ENCODE peak calls at places on chromosomes 12 and 14, in nine cellular contexts. M is mammary epithelial cell, J is mucosa of descending colon, E is brain microvascular endothelial cell, Y is MCF 10A, W is breast epithelium, R is WERI-Rb-1, G is HFF-Myc, N is progenitor cell of endocrine pancreas. Q is an unnamed sample.

GRCh38 chr12:26109343-26109841 is 15.4 kb downstream of the BHLHE41 start:
- DNase-seq in R (no peak), W (no peak), M (no peak), Y (no peak), G (no peak), J (no peak), E (no peak), N (no peak), Q (no peak)

GRCh38 chr12:124441443-124442190 is 125.8 kb downstream of the NCOR2 start:
- DNase-seq in J (no peak), R (no peak), E (peak), W (no peak), Y (peak), M (no peak), N (no peak), G (no peak), Q (no peak)

GRCh38 chr14:28012629-28013415 is 753.8 kb upstream of the FOXG1 start:
- DNase-seq in J (no peak), E (no peak), N (no peak), R (no peak), Y (no peak), M (no peak), W (no peak), G (no peak), Q (no peak)

GRCh38 chr12:114215766-114216165 is 190.2 kb downstream of the TBX5 start:
- DNase-seq in E (no peak), M (no peak), J (no peak), W (no peak), Y (no peak), N (no peak), R (no peak), G (no peak), Q (no peak)

GRCh38 chr12:104094284-104094683 is 30.0 kb downstream of the HCFC2 start:
- DNase-seq in J (no peak), M (no peak), R (no peak), N (no peak), Y (no peak), W (no peak), G (no peak), E (peak), Q (no peak)

GRCh38 chr12:48025281-48025680 is 21.0 kb upstream of the COL2A1 start:
- DNase-seq in W (no peak), E (no peak), R (no peak), J (no peak), G (no peak), M (no peak), Y (no peak), N (no peak), Q (no peak)

GRCh38 chr14:102426796-102427195 is 64.1 kb downstream of the TECPR2 start:
- DNase-seq in G (no peak), R (no peak), Y (no peak), E (no peak), J (no peak), W (no peak), M (no peak), N (no peak), Q (no peak)

GRCh38 chr12:26246483-26247164 is 51.3 kb downstream of the SSPN start:
- DNase-seq in E (no peak), N (no peak), G (no peak), M (peak), Y (peak), W (peak), R (no peak), J (peak), Q (no peak)

GRCh38 chr12:110638792-110639191 is 24.9 kb downstream of the TCTN1 start:
- DNase-seq in Y (no peak), R (no peak), E (no peak), J (no peak), W (no peak), N (no peak), M (no peak), G (no peak), Q (no peak)

DNA sequence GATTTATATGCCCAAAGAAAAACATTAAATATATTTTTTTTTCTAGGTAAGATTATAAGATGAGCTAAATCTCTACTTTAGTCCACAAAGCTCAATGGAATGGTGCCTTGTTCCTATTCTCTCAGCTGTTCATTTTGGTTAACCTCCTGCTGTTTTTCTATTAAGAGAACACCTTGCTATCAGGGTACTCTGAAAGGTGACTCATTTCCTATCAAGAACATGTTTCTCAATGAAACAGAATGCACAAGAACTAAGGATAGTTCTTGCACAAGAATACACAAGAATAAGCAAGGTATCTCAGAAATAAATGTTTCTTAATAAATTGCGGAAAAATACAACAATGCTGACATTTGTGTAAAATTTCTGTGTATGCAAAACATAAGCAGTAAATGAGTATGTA is 14.1 kb downstream of the ABCD2 start:
- DNase-seq in Y (peak), R (no peak), E (peak), M (peak), N (no peak), W (no peak), J (no peak), G (no peak), Q (no peak)
- TF ChIP-seq CTCF in Y (no peak), R (no peak), E (no peak), M (no peak), N (no peak), W (no peak), J (no peak), G (no peak), Q (no peak)

DNA sequence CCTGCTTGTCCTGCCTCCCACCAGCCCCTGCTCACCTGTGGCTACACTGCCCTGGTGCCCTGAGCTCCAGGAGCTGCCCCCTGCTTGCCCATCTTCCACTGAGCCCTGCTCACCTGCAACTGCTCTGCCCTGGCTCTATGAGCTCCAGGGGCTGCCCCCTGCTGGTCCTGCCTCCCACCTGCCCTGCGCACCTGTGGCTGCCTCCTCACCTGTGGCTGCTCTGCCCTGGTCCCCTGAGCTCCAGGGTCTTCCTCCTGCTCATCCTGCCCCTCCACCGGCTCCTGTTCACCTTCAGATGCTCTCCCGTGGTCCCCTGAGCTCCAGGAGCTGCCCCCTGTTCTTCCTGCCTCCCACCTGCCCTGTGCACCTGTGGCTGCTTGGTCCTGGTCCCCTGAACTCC is 247.6 kb downstream of the TMEM121 start:
- DNase-seq in W (no peak), R (no peak), Y (no peak), N (no peak), M (no peak), G (no peak), E (no peak), J (no peak), Q (no peak)
- TF ChIP-seq CTCF in W (no peak), R (peak), Y (no peak), N (no peak), M (no peak), G (no peak), E (no peak), J (no peak), Q (no peak)

GRCh38 chr14:29518335-29518734 is 409.3 kb downstream of the PRKD1 start:
- DNase-seq in J (no peak), G (no peak), E (no peak), M (no peak), W (no peak), Y (peak), R (no peak), N (no peak), Q (no peak)

GRCh38 chr14:29527286-29527685 is 400.4 kb downstream of the PRKD1 start:
- DNase-seq in N (no peak), G (no peak), W (no peak), Y (no peak), R (no peak), J (no peak), M (no peak), E (no peak), Q (no peak)

DNA sequence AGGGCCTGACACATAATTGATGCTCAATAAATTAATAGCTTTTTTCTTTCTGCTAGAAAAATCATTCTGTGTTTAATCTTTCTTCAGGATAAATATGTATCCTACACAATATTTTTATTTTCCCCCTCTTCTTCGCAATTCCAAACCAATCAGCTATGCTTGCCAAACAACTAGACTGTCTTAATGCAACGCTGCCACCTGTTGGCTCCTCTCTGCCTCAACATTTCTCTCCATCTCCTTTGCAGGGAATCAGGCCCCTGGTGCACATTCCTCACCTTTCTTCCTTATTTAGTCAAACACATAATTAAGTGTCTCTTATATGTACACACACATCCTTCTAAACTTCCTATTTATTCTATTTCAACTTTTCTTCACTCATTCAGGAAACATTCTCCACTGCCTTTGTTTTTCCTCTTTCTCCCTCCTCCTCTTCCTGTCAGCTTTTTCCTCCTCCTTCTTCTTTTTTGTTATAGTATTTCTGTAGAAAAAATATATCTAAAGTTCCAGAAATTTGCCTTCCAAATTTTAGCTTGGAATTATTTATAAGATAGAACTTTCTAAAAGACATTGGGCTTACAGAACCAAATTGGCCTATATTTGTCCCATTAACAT is 406.0 kb downstream of the PRKD1 start:
- DNase-seq in Y (peak), W (no peak), G (peak), E (no peak), M (no peak), J (no peak), N (no peak), R (peak), Q (no peak)
- TF ChIP-seq CTCF in Y (peak), W (no peak), G (peak), E (peak), M (peak), J (no peak), N (peak), R (peak), Q (peak)

DNA sequence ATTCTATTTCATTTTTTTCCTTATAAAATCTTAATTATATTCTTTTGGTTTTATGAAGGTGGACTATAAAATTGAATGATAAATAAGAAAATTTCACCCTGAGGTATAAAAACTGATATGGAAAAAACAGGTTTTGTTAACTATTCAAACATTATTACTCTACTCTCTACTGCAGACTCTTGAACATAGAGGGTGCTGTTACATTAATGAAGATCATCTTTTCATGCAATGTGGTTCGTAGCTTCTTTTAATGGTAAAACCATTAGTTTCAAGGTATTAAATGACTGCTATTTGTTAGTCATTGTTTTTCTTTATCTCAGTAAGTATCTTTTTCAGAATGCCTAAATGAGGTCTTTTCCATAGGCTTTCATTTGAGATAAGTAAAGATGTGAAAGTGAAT is 510.4 kb downstream of the SLC16A7 start:
- DNase-seq in G (peak), W (no peak), Y (peak), E (no peak), J (no peak), M (no peak), N (no peak), R (no peak), Q (no peak)
- TF ChIP-seq CTCF in G (no peak), W (no peak), Y (peak), E (peak), J (no peak), M (peak), N (no peak), R (no peak), Q (peak)

DNA sequence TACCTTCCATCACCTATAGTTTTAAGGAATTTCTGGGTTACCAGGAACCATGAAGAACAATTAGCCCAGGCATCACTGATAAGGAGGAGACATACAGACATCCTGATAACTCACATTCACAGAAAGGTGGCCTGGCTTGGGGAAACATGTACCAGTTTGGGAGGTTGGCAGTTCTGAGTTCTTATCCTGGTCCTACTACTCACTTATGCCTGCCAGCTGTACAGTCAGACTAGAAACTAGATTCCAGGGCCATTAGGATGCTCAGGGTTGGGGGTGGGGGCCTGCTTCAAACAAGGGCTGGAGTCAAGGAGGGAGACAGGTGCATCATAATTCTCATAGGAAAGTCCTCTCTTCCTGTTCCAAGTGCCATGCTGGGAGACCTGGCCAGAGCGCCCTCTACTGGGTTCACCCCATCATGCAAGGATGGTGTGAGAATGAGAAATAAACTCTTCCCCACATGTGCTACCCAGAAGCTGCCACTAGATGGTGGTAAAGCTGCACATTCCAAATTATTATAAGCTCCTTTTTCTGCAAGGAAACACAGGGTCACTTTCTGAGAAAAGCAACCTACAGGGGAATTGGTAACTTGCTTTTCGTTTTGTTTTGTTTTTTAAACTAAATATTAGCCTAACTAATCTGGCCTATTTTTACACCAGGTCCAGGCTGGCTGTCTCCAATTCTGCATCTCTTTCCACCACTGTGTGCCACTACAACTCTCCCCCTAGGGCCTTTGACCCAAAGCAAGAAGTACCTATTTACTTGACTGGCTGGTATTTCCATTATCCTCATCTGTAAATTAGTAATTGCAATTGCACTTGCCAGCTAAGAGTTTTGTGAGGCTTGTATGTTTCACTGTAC is 14.5 kb downstream of the OAS2 start:
- DNase-seq in N (peak), E (peak), M (peak), G (peak), Y (peak), J (peak), W (no peak), R (peak), Q (no peak)
- TF ChIP-seq CTCF in N (peak), E (peak), M (peak), G (peak), Y (peak), J (peak), W (peak), R (peak), Q (peak)

DNA sequence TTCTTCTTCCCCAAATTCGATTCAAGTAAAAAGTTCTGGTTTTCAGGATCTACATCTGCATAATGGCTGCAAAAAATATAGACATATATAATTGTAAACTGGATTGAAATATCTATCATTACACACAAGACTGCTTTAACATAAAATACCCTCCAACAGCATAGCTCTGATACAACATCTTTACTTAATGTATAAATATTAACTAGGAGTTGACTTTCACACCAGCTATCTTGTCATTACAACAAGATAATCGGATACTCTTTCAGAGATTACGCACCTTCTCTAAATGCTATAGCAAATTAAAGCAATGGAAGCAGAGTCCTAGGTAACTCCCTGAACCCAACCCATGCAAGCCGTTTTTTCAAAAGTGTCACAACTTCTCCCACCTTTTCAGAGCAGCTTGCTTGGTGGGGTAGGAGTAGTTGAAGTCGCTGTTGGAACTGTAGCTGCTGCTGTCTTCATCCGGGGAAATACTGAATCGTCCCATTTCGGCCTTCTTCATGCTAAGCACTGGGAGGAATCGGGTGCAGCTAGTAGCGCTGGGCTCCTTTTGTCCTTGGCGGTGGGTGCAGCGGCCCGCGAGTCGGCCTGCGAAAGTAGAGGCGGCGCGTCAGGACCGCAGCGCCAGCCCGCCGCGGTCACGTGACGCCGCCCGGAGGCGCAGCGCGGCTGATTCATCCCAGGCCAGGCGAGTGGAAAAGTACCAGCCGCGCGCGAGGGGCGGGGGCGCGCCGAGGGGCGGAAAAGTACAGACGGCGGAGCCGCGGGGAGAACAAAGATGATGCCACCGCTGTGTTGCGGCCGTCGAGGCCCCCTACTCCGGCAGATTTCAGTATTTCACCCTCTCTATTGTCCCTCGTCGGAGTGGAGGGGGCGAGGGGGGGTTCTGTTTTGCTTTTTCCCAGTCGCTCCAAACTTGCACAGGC is 1.5 kb downstream of the SLC38A2 start:
- DNase-seq in E (peak), N (peak), J (peak), W (peak), M (peak), Y (peak), R (peak), G (no peak), Q (peak)
- TF ChIP-seq CTCF in E (no peak), N (peak), J (no peak), W (peak), M (no peak), Y (no peak), R (no peak), G (no peak), Q (no peak)

GRCh38 chr12:80763874-80764273 is 47.2 kb downstream of the MYF5 start:
- DNase-seq in M (peak), G (no peak), R (peak), W (no peak), E (peak), N (no peak), Y (peak), J (no peak), Q (no peak)
- TF ChIP-seq CTCF in M (peak), G (peak), R (peak), W (peak), E (peak), N (peak), Y (peak), J (no peak), Q (peak)

DNA sequence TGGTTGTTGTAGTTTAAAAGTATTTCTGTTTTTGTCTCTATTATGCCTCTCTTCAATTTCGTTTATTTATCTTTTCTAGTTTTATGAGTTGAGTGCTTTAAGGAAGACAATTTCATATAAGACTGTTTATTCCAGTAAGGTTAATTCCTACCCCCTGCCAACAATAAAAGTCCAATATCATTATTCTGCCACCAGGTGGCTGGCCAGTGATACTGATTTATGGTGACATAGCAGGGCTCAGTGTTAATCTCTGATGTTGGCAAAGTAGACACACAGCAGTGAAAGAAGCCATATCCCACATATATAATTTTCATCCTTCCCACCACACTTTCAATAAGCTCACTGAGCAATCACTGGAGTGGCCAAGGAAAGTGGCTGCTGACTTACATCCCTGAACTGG is 69.0 kb upstream of the BMP4 start:
- DNase-seq in Y (peak), R (peak), W (no peak), N (no peak), M (peak), J (no peak), E (peak), G (no peak), Q (no peak)
- TF ChIP-seq CTCF in Y (peak), R (peak), W (no peak), N (peak), M (peak), J (no peak), E (peak), G (peak), Q (peak)

Q was measured in type B pancreatic cell.